ENCODE peak calls at places on chromosomes 2 and 18, in ten cellular contexts. R is choroid plexus epithelial cell, A is ascending aorta, P is fibroblast of the aortic adventitia, X is endodermal cell, E is GM23338, T is colonic mucosa, F is B cell, H is heart left ventricle, N is neural progenitor cell. I is an unnamed sample.

GRCh38 chr2:98539056-98539735 is 69.1 kb downstream of the COA5 start:
- DNase-seq in T (no peak), P (no peak), X (no peak), H (no peak), E (no peak), R (no peak), A (no peak), N (no peak), F (no peak), I (no peak)

GRCh38 chr2:132497591-132497990 is 81.0 kb downstream of the GPR39 start:
- DNase-seq in T (no peak), A (no peak), P (peak), H (no peak), F (no peak), R (peak), N (no peak), E (no peak), X (no peak), I (no peak)

GRCh38 chr2:9753276-9753600 is 90.0 kb upstream of the TAF1B start:
- DNase-seq in A (peak), N (peak), H (no peak), X (peak), T (peak), P (peak), F (no peak), E (no peak), R (peak), I (peak)

GRCh38 chr2:102027036-102027702 is 35.4 kb downstream of the IL1R2 start:
- DNase-seq in A (no peak), H (no peak), X (no peak), T (no peak), P (peak), F (no peak), N (no peak), R (peak), E (no peak), I (peak)

GRCh38 chr18:48399303-48400075 is 9.7 kb downstream of the ZBTB7C start:
- DNase-seq in R (no peak), F (no peak), P (no peak), N (no peak), E (no peak), X (no peak), A (no peak), H (no peak), T (no peak), I (no peak)

GRCh38 chr2:200416878-200417277 is 93.0 kb downstream of the KCTD18 start:
- DNase-seq in P (no peak), T (no peak), H (no peak), A (no peak), R (no peak), N (peak), E (peak), X (no peak), F (no peak), I (no peak)

GRCh38 chr2:199771948-199772692 is 78.9 kb downstream of the FTCDNL1 start:
- DNase-seq in E (no peak), T (no peak), X (no peak), R (no peak), N (no peak), F (no peak), A (no peak), P (no peak), H (no peak), I (no peak)

GRCh38 chr2:143110759-143111428 is 18.3 kb upstream of the ARHGAP15 start:
- DNase-seq in N (peak), H (peak), A (no peak), R (peak), E (peak), T (peak), P (peak), X (peak), F (peak), I (peak)

GRCh38 chr18:44973282-44973681 is 292.6 kb downstream of the SETBP1 start:
- DNase-seq in A (no peak), H (no peak), X (peak), R (peak), F (no peak), P (no peak), E (peak), N (peak), T (no peak), I (peak)

GRCh38 chr2:235011929-235012631 is 60.3 kb downstream of the SH3BP4 start:
- DNase-seq in P (no peak), N (peak), F (no peak), T (no peak), R (no peak), E (no peak), H (no peak), A (no peak), X (no peak), I (no peak)

GRCh38 chr2:26244479-26245230 is at the start of the genes HADHA and HADHB:
- DNase-seq in E (peak), T (peak), N (peak), A (peak), F (peak), R (peak), H (peak), X (peak), P (peak), I (peak)

GRCh38 chr18:79782566-79783308 is 15.0 kb upstream of the KCNG2 start:
- DNase-seq in F (no peak), A (no peak), N (no peak), X (peak), P (no peak), H (no peak), T (no peak), E (peak), R (no peak), I (no peak)

GRCh38 chr2:64332300-64332699 is 121.7 kb upstream of the LGALSL start:
- DNase-seq in P (no peak), T (no peak), N (no peak), H (no peak), R (peak), E (no peak), A (no peak), X (no peak), F (no peak), I (peak)

GRCh38 chr18:59323931-59324622 is 5.6 kb upstream of the CPLX4 start:
- DNase-seq in X (no peak), F (no peak), P (no peak), H (no peak), N (peak), R (no peak), T (no peak), A (no peak), E (no peak), I (no peak)

GRCh38 chr18:45014047-45014501 is 333.4 kb downstream of the SETBP1 start:
- DNase-seq in F (no peak), R (peak), P (peak), T (no peak), H (no peak), N (peak), E (peak), X (peak), A (no peak), I (peak)

GRCh38 chr2:73759904-73760303 is 20.0 kb downstream of the DUSP11 start:
- DNase-seq in E (no peak), P (peak), F (no peak), A (no peak), R (peak), X (no peak), H (no peak), N (no peak), T (no peak), I (peak)

GRCh38 chr2:39666489-39667141 is 898 bp downstream of the TMEM178A start:
- DNase-seq in X (peak), N (peak), A (no peak), T (no peak), P (no peak), F (no peak), E (peak), R (no peak), H (no peak), I (peak)

GRCh38 chr2:66494708-66495107 is 59.8 kb downstream of the MEIS1 start:
- DNase-seq in X (no peak), T (peak), P (peak), R (peak), N (no peak), E (no peak), A (no peak), F (no peak), H (peak), I (peak)

GRCh38 chr2:129712586-129712985 is 266.9 kb upstream of the RAB6C start:
- DNase-seq in H (no peak), E (no peak), T (no peak), F (no peak), N (no peak), R (no peak), X (no peak), P (no peak), A (no peak), I (no peak)

GRCh38 chr2:118016911-118017310 is 3.0 kb upstream of the CCDC93 start:
- DNase-seq in E (no peak), N (no peak), X (no peak), R (peak), T (no peak), P (no peak), H (no peak), F (no peak), A (no peak), I (peak)

GRCh38 chr2:128808462-128809255 is 490.0 kb upstream of the HS6ST1 start:
- DNase-seq in H (no peak), P (peak), F (no peak), E (no peak), N (no peak), X (peak), R (peak), T (no peak), A (no peak), I (peak)

GRCh38 chr2:217611626-217612127 is 391.1 kb downstream of the TNS1 start:
- DNase-seq in R (no peak), E (no peak), X (peak), N (no peak), P (no peak), A (no peak), H (no peak), T (no peak), F (no peak), I (no peak)

GRCh38 chr18:7637269-7637668 is 70.2 kb downstream of the PTPRM start:
- DNase-seq in N (no peak), F (no peak), H (no peak), X (no peak), P (no peak), E (no peak), T (no peak), A (no peak), R (peak), I (peak)

GRCh38 chr2:106165064-106165463 is 29.0 kb downstream of the UXS1 start:
- DNase-seq in R (no peak), E (peak), F (no peak), N (peak), P (no peak), T (no peak), A (no peak), X (peak), H (no peak), I (no peak)

DNA sequence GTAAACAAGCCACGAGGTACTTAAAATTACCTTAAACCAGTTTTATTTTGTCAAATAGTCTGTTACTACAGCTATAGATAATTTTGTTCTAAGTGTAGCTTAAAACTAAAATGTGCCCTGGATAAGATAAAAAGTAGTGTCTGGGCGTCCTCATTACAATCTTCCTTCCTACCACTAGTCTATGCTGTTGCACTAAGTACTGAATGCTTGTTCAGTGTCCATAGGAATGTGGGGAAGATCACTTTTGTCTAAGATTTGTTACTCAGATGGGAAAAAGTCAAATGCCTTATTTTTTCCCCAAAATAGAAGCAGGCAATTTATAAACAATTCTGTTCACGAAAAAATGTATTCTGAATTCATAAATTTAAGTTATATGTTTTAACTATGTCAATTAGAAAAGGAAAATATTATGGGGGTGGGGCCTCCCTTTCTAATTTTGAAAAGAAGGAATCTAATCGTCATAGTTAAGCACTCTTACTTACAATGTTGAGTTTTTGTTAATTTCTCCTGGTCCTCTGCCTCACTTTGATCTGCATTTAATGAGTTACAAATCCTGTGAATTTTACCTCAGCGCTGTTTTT is 140.4 kb upstream of the VRK2 start:
- DNase-seq in N (peak), H (no peak), R (peak), P (peak), X (no peak), E (peak), T (no peak), F (no peak), A (no peak), I (peak)
- TF ChIP-seq CTCF in N (peak), H (peak), R (peak), P (peak), X (peak), E (peak), T (peak), F (peak), A (peak), I (peak)

DNA sequence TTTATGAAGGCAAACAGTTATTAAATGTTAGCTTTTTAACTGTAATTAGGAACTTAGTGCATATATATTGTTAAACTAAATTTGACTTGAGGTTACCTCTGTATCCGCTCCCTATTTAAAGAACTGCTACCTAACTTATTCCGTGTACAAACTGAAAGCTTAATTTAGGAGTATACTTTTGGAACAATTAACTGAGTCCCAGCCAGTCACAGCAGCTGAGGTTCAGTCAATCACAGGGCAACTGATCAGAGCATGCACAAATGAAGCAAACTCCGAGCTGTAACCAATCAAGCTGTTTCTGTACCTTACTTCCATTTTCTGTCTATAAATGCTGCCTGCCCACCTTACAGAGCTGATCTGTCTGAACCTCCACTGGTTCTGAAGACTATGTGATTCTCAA is 61.2 kb downstream of the RAB3GAP1 start:
- DNase-seq in X (no peak), H (no peak), R (no peak), A (no peak), N (no peak), F (no peak), P (no peak), E (no peak), T (no peak), I (no peak)
- TF ChIP-seq CTCF in X (no peak), H (no peak), R (no peak), A (no peak), N (no peak), F (no peak), P (no peak), E (no peak), T (no peak), I (no peak)

DNA sequence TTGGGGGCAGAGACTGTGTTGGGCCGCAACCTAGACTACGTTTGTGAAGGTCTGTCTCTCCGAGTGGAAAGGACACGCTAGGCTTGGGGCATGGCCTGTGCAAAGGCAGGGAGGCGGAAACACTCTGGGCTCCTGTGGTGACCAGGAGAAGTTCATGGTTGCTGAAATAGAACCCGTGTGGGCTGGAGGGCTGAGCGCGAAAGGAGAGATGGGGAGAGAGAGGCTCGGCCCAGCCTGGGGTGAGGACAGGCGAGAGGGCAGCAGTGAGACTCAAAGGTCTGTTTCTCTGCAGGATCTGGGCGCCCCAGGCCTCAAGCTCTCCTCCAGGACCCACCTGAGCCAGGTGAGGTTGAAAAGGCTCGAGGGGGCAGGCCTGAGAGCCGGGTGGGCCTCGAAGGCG is 1.3 kb downstream of the PRSS56 start:
- DNase-seq in H (no peak), P (no peak), N (no peak), R (no peak), X (no peak), E (peak), T (no peak), F (no peak), A (no peak), I (no peak)
- TF ChIP-seq CTCF in H (no peak), P (no peak), N (no peak), R (no peak), X (no peak), E (no peak), T (no peak), F (no peak), A (no peak), I (no peak)

DNA sequence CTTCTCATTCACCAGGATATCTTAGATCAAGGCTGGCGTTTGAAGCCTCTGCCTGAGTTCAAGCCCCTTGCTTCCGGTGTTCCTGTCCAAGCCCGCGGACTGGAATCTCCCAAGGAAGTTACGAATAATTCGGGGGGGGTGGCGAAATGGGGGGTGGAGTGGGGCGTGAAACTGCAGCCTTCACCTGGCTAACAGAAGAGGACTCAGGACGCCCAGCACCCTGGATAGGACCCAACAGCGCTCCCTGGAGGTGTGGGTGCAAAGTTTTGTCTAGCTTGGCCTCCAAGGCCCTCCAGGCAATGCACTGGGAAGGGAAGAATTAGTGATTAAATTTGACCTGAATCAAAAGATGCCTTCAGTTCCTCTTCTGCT is 872 bp upstream of the TRIB2 start:
- DNase-seq in F (peak), A (no peak), X (peak), T (peak), R (peak), H (peak), N (peak), P (peak), E (peak), I (peak)
- TF ChIP-seq CTCF in F (peak), A (peak), X (peak), T (peak), R (peak), H (peak), N (peak), P (peak), E (peak), I (peak)